ENCODE peak calls at places on chromosome 2, in eight cellular contexts. U, B, F, C, L, O, Z and J are unnamed samples. For H3K27me3, the result is how much of the 10 kb centered on the place peaks cover.

GRCh38 chr2:143128681-143129580 is at the start of gene ARHGAP15:
- DNase-seq in U (peak), B (no peak), F (no peak), C (peak), L (no peak), O (no peak), Z (no peak), J (peak)

GRCh38 chr2:132815522-132815921 is 145.5 kb upstream of the LYPD1 start:
- DNase-seq in U (no peak), B (peak), F (no peak), C (no peak), L (no peak), O (no peak), Z (no peak), J (no peak)

GRCh38 chr2:152348388-152348787 is 13.4 kb downstream of the FMNL2 start:
- DNase-seq in U (no peak), B (peak), F (no peak), C (no peak), L (no peak), O (no peak), Z (no peak), J (no peak)

GRCh38 chr2:241315879-241316700 is at the start of gene SEPTIN2:
- DNase-seq in U (peak), B (peak), F (no peak), C (no peak), L (peak), O (peak), Z (peak), J (peak)

GRCh38 chr2:24189551-24189950 is 14.7 kb downstream of the FAM228A start:
- DNase-seq in U (no peak), B (no peak), F (no peak), C (no peak), L (no peak), O (no peak), Z (no peak), J (no peak)

GRCh38 chr2:236045264-236046235 is 122.6 kb downstream of the GBX2 start:
- DNase-seq in U (no peak), B (no peak), F (no peak), C (no peak), L (no peak), O (no peak), Z (no peak), J (no peak)

GRCh38 chr2:54470241-54470938 is 14.3 kb downstream of the SPTBN1 start:
- DNase-seq in U (no peak), B (peak), F (no peak), C (no peak), L (no peak), O (no peak), Z (peak), J (no peak)

GRCh38 chr2:7191927-7192326 is 274.7 kb downstream of the RNF144A start:
- DNase-seq in U (no peak), B (peak), F (no peak), C (no peak), L (no peak), O (no peak), Z (peak), J (no peak)

GRCh38 chr2:141393214-141393545 is 737.6 kb downstream of the LRP1B start:
- DNase-seq in U (no peak), B (peak), F (no peak), C (no peak), L (no peak), O (no peak), Z (peak), J (no peak)

GRCh38 chr2:218860950-218861381 is 1.4 kb downstream of the WNT6 start:
- DNase-seq in U (peak), B (peak), F (no peak), C (no peak), L (peak), O (peak), Z (peak), J (peak)

GRCh38 chr2:218858671-218859555 is 692 bp upstream of the WNT6 start:
- DNase-seq in U (no peak), B (no peak), F (no peak), C (no peak), L (peak), O (no peak), Z (no peak), J (no peak)

GRCh38 chr2:218861645-218862318 is 2.2 kb downstream of the WNT6 start:
- DNase-seq in U (no peak), B (no peak), F (no peak), C (no peak), L (peak), O (no peak), Z (no peak), J (no peak)

GRCh38 chr2:218859556-218859993 is at the start of gene WNT6:
- DNase-seq in U (no peak), B (no peak), F (peak), C (no peak), L (peak), O (no peak), Z (no peak), J (no peak)

GRCh38 chr2:218859994-218860831 is 608 bp downstream of the WNT6 start:
- DNase-seq in U (no peak), B (no peak), F (no peak), C (no peak), L (peak), O (no peak), Z (no peak), J (no peak)
- H3K4me3 ChIP-seq in U (peak), B (peak), F (no peak), C (peak), L (peak), O (peak), Z (no peak), J (no peak)

DNA sequence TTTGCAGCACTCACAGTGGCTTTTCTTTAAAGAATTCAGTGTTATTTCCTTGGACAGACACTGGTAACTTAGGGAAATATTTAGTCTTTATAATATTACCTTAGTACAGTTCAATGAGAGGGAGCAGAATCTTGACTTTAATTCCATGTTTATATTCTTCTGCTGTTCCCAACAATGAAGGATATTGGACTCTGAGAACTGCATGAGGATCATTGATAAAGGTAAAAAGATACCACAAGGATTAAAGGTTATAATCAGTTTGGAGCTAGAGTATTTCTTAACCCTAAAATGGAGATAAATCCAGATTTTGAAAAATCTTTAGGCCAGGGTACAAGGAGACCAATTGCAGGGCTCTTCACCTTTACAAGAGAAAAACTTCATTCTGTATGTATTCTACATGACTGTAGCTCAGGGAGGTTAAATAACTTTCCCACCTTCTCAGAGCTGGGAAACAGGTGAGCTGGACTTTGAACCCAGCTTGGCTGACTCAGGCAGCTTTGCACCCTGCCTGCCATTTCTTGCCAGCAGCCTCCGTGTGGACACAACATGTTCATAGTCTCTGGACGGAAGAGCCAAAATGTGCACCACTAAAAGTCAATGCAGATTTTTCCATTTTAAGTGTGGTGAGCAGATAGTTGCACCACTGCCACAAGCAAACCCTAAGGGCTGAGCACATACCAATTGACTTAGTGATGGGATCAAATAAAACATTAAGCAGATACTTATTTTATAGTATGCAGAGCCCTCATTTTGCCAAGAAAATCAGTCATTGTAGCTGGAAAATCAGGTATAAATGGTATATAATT is 26.7 kb downstream of the UPP2 start:
- DNase-seq in U (peak), B (no peak), F (peak), C (peak), L (no peak), O (no peak), Z (no peak), J (no peak)
- TF ChIP-seq POLR2A in U (no peak), B (no peak), F (no peak), C (no peak), L (no peak), O (no peak), Z (no peak), J (no peak)

GRCh38 chr2:60410458-60411146 is 142.9 kb downstream of the BCL11A start:
- DNase-seq in U (no peak), B (no peak), F (no peak), C (no peak), L (no peak), O (no peak), Z (no peak), J (no peak)

GRCh38 chr2:60409207-60409871 is 144.1 kb downstream of the BCL11A start:
- DNase-seq in U (no peak), B (no peak), F (no peak), C (no peak), L (no peak), O (no peak), Z (no peak), J (no peak)

GRCh38 chr2:60407398-60407797 is 146.1 kb downstream of the BCL11A start:
- DNase-seq in U (no peak), B (no peak), F (no peak), C (no peak), L (no peak), O (no peak), Z (no peak), J (no peak)

GRCh38 chr2:60405266-60405665 is 148.2 kb downstream of the BCL11A start:
- DNase-seq in U (no peak), B (no peak), F (no peak), C (no peak), L (no peak), O (no peak), Z (no peak), J (no peak)

DNA sequence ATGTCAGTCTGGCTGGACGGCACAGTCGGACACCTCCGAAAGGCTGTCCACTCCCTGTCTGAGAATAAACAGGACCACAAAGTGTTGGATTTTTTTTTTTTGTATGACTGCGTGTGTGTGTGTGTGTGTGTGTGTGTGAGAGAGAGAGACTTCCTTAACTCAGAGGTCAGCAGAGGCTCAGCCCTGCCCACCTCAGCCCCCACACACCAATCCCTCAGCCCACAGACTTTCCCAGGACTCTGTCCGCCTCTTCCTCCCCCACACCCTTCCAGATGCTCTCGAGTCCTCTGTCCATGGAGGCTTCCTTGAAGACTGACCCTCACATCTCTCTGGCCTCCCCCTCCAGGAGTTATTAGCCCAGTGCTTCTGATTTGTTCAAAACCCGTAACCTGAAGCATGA is 147.3 kb downstream of the BCL11A start:
- DNase-seq in U (no peak), B (no peak), F (no peak), C (no peak), L (no peak), O (no peak), Z (no peak), J (no peak)
- H3K27me3 ChIP-seq in U (under half), B (under half), F (under half), C (under half), L (under half), O (under half), Z (under half), J (under half)

DNA sequence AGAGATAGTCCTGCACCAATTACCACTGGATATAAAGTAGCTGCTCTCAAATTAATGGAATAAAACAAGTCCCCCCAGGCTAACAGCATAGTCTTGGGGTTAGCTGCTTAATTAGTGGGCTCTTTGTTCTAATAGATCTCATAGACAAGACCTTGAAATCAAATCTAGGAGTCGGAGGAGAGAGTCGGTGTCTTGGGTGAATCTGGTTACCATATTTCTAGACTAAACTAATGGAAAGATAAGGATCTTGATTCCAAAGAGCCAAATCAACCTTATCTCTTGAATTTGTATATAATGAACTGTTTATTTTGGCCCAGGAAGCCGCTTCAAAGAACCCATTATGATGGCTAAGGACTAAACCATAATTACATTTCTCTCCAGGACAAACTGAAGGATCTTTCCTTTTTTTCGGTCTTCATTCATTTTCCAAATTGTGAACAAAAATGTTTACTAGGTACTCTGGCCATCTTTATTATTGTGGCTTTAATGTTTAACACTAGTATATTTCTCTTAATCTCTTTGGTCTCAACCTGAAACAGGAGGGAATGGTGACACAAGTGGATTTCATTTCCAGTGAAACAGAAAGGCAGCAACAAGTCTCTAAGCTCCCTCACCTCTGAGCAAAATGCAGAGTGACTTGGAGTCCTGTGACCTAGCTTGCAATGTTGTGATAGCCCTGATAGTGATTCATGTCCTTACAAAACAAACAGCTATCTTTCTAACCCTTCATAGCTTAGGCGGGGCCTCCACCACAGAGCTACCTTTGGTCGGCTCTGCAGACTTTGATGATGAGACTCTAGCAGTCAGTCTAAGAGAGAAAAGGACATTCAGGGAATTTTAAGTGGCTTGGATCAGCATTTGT is 137.8 kb upstream of the PARD3B start:
- DNase-seq in U (no peak), B (peak), F (no peak), C (no peak), L (no peak), O (no peak), Z (no peak), J (no peak)
- H3K4me3 ChIP-seq in U (no peak), B (no peak), F (no peak), C (no peak), L (no peak), O (no peak), Z (no peak), J (no peak)